ENCODE peak calls at places on chromosomes 1 and 21, in six cellular contexts. One of them, this sample, is unnamed.

GRCh38 chr1:11069233-11069950 is 9.6 kb upstream of the SRM start:
- DNase-seq in brain microvascular endothelial cell: no peak
- DNase-seq in CD4-positive, alpha-beta T cell: no peak
- DNase-seq in SJSA1: no peak
- DNase-seq in right cardiac atrium: no peak
- DNase-seq in CD8-positive, alpha-beta memory T cell: no peak
- DNase-seq in this sample: no peak

GRCh38 chr21:30057108-30057507 is 109.5 kb downstream of the CLDN17 start:
- DNase-seq in brain microvascular endothelial cell: no peak
- DNase-seq in CD4-positive, alpha-beta T cell: no peak
- DNase-seq in SJSA1: no peak
- DNase-seq in right cardiac atrium: no peak
- DNase-seq in CD8-positive, alpha-beta memory T cell: no peak
- DNase-seq in this sample: no peak

GRCh38 chr21:26495283-26495849 is 77.7 kb downstream of the CYYR1 start:
- DNase-seq in brain microvascular endothelial cell: no peak
- DNase-seq in CD4-positive, alpha-beta T cell: no peak
- DNase-seq in SJSA1: no peak
- DNase-seq in right cardiac atrium: no peak
- DNase-seq in CD8-positive, alpha-beta memory T cell: no peak
- DNase-seq in this sample: no peak

GRCh38 chr1:144551107-144551542 is 41.6 kb upstream of the PPIAL4F start:
- DNase-seq in brain microvascular endothelial cell: no peak
- DNase-seq in CD4-positive, alpha-beta T cell: peak; percentile 9
- DNase-seq in SJSA1: no peak
- DNase-seq in right cardiac atrium: no peak
- DNase-seq in CD8-positive, alpha-beta memory T cell: no peak
- DNase-seq in this sample: no peak

GRCh38 chr1:207797229-207797973 is 45.5 kb downstream of the CD46 start:
- DNase-seq in brain microvascular endothelial cell: peak; percentile 95
- DNase-seq in CD4-positive, alpha-beta T cell: peak; percentile 71
- DNase-seq in SJSA1: peak; percentile 65
- DNase-seq in right cardiac atrium: peak; percentile 93
- DNase-seq in CD8-positive, alpha-beta memory T cell: peak; percentile 53
- DNase-seq in this sample: peak; percentile 90

GRCh38 chr1:66495490-66495889 is 38.5 kb upstream of the SGIP1 start:
- DNase-seq in brain microvascular endothelial cell: no peak
- DNase-seq in CD4-positive, alpha-beta T cell: no peak
- DNase-seq in SJSA1: no peak
- DNase-seq in right cardiac atrium: no peak
- DNase-seq in CD8-positive, alpha-beta memory T cell: no peak
- DNase-seq in this sample: peak; percentile 85

GRCh38 chr1:151370211-151370911 is 2.1 kb downstream of the SELENBP1 start:
- DNase-seq in brain microvascular endothelial cell: no peak
- DNase-seq in CD4-positive, alpha-beta T cell: no peak
- DNase-seq in SJSA1: no peak
- DNase-seq in right cardiac atrium: peak; percentile 89
- DNase-seq in CD8-positive, alpha-beta memory T cell: no peak
- DNase-seq in this sample: no peak

GRCh38 chr1:231828182-231828920 is 201.8 kb downstream of the DISC1 start:
- DNase-seq in brain microvascular endothelial cell: peak; percentile 95
- DNase-seq in CD4-positive, alpha-beta T cell: no peak
- DNase-seq in SJSA1: peak; percentile 86
- DNase-seq in right cardiac atrium: no peak
- DNase-seq in CD8-positive, alpha-beta memory T cell: no peak
- DNase-seq in this sample: peak; percentile 95

GRCh38 chr1:14809186-14809981 is 210.9 kb downstream of the KAZN start:
- DNase-seq in brain microvascular endothelial cell: no peak
- DNase-seq in CD4-positive, alpha-beta T cell: no peak
- DNase-seq in SJSA1: peak; percentile 53
- DNase-seq in right cardiac atrium: no peak
- DNase-seq in CD8-positive, alpha-beta memory T cell: no peak
- DNase-seq in this sample: no peak

GRCh38 chr1:44884746-44885145 is 41.7 kb upstream of the PTCH2 start:
- DNase-seq in brain microvascular endothelial cell: no peak
- DNase-seq in CD4-positive, alpha-beta T cell: no peak
- DNase-seq in SJSA1: no peak
- DNase-seq in right cardiac atrium: peak; percentile 75
- DNase-seq in CD8-positive, alpha-beta memory T cell: no peak
- DNase-seq in this sample: no peak

GRCh38 chr1:236073307-236073897 is 8.5 kb upstream of the NID1 start:
- DNase-seq in brain microvascular endothelial cell: no peak
- DNase-seq in CD4-positive, alpha-beta T cell: no peak
- DNase-seq in SJSA1: no peak
- DNase-seq in right cardiac atrium: no peak
- DNase-seq in CD8-positive, alpha-beta memory T cell: no peak
- DNase-seq in this sample: no peak

GRCh38 chr1:6414881-6415280 is 4.8 kb downstream of the HES2 start:
- DNase-seq in brain microvascular endothelial cell: no peak
- DNase-seq in CD4-positive, alpha-beta T cell: no peak
- DNase-seq in SJSA1: no peak
- DNase-seq in right cardiac atrium: no peak
- DNase-seq in CD8-positive, alpha-beta memory T cell: no peak
- DNase-seq in this sample: no peak

GRCh38 chr1:178867670-178868069 is 3.2 kb downstream of the ANGPTL1 start:
- DNase-seq in brain microvascular endothelial cell: no peak
- DNase-seq in CD4-positive, alpha-beta T cell: no peak
- DNase-seq in SJSA1: peak; percentile 47
- DNase-seq in right cardiac atrium: no peak
- DNase-seq in CD8-positive, alpha-beta memory T cell: no peak
- DNase-seq in this sample: peak; percentile 52

GRCh38 chr1:170001266-170001665 is 73.2 kb downstream of the KIFAP3 start:
- DNase-seq in brain microvascular endothelial cell: no peak
- DNase-seq in CD4-positive, alpha-beta T cell: no peak
- DNase-seq in SJSA1: no peak
- DNase-seq in right cardiac atrium: no peak
- DNase-seq in CD8-positive, alpha-beta memory T cell: no peak
- DNase-seq in this sample: peak; percentile 16

GRCh38 chr1:7218210-7218832 is 433.1 kb downstream of the CAMTA1 start:
- DNase-seq in brain microvascular endothelial cell: peak; percentile 48
- DNase-seq in CD4-positive, alpha-beta T cell: no peak
- DNase-seq in SJSA1: peak; percentile 19
- DNase-seq in right cardiac atrium: no peak
- DNase-seq in CD8-positive, alpha-beta memory T cell: no peak
- DNase-seq in this sample: peak; percentile 57

GRCh38 chr1:41073971-41074370 is 52.4 kb upstream of the SLFNL1 start:
- DNase-seq in brain microvascular endothelial cell: peak; percentile 31
- DNase-seq in CD4-positive, alpha-beta T cell: no peak
- DNase-seq in SJSA1: no peak
- DNase-seq in right cardiac atrium: no peak
- DNase-seq in CD8-positive, alpha-beta memory T cell: no peak
- DNase-seq in this sample: peak; percentile 84

GRCh38 chr1:27487927-27488522 is 1.9 kb downstream of the WASF2 start:
- DNase-seq in brain microvascular endothelial cell: no peak
- DNase-seq in CD4-positive, alpha-beta T cell: no peak
- DNase-seq in SJSA1: no peak
- DNase-seq in right cardiac atrium: no peak
- DNase-seq in CD8-positive, alpha-beta memory T cell: no peak
- DNase-seq in this sample: peak; percentile 36

GRCh38 chr1:203153989-203154821 is 21.4 kb downstream of the MYBPH start:
- DNase-seq in brain microvascular endothelial cell: peak; percentile 6
- DNase-seq in CD4-positive, alpha-beta T cell: no peak
- DNase-seq in SJSA1: no peak
- DNase-seq in right cardiac atrium: no peak
- DNase-seq in CD8-positive, alpha-beta memory T cell: no peak
- DNase-seq in this sample: peak; percentile 87

GRCh38 chr1:110726755-110727154 is 52.0 kb upstream of the KCNA3 start:
- DNase-seq in brain microvascular endothelial cell: no peak
- DNase-seq in CD4-positive, alpha-beta T cell: no peak
- DNase-seq in SJSA1: no peak
- DNase-seq in right cardiac atrium: no peak
- DNase-seq in CD8-positive, alpha-beta memory T cell: no peak
- DNase-seq in this sample: no peak

GRCh38 chr21:16194851-16195251 is 465.1 kb downstream of the USP25 start:
- DNase-seq in brain microvascular endothelial cell: peak; percentile 43
- DNase-seq in CD4-positive, alpha-beta T cell: no peak
- DNase-seq in SJSA1: peak; percentile 19
- DNase-seq in right cardiac atrium: peak; percentile 44
- DNase-seq in CD8-positive, alpha-beta memory T cell: no peak
- DNase-seq in this sample: peak; percentile 45

GRCh38 chr1:150548632-150549495 is at the start of gene ADAMTSL4:
- DNase-seq in brain microvascular endothelial cell: peak; percentile 48
- DNase-seq in CD4-positive, alpha-beta T cell: no peak
- DNase-seq in SJSA1: peak; percentile 80
- DNase-seq in right cardiac atrium: peak; percentile 89
- DNase-seq in CD8-positive, alpha-beta memory T cell: no peak
- DNase-seq in this sample: peak; percentile 90

GRCh38 chr1:212987702-212988322 is 27.9 kb downstream of the ANGEL2 start:
- DNase-seq in brain microvascular endothelial cell: no peak
- DNase-seq in CD4-positive, alpha-beta T cell: no peak
- DNase-seq in SJSA1: no peak
- DNase-seq in right cardiac atrium: no peak
- DNase-seq in CD8-positive, alpha-beta memory T cell: no peak
- DNase-seq in this sample: peak; percentile 72

GRCh38 chr1:66175107-66175506 is 358.8 kb upstream of the SGIP1 start:
- DNase-seq in brain microvascular endothelial cell: no peak
- DNase-seq in CD4-positive, alpha-beta T cell: no peak
- DNase-seq in SJSA1: no peak
- DNase-seq in right cardiac atrium: no peak
- DNase-seq in CD8-positive, alpha-beta memory T cell: no peak
- DNase-seq in this sample: no peak

GRCh38 chr21:34813266-34813886 is 144.6 kb downstream of the CLIC6 start:
- DNase-seq in brain microvascular endothelial cell: peak; percentile 72
- DNase-seq in CD4-positive, alpha-beta T cell: no peak
- DNase-seq in SJSA1: peak; percentile 50
- DNase-seq in right cardiac atrium: no peak
- DNase-seq in CD8-positive, alpha-beta memory T cell: no peak
- DNase-seq in this sample: peak; percentile 78

GRCh38 chr1:67850611-67851075 is 17.4 kb upstream of the GNG12 start:
- DNase-seq in brain microvascular endothelial cell: peak; percentile 91
- DNase-seq in CD4-positive, alpha-beta T cell: no peak
- DNase-seq in SJSA1: peak; percentile 86
- DNase-seq in right cardiac atrium: peak; percentile 90
- DNase-seq in CD8-positive, alpha-beta memory T cell: no peak
- DNase-seq in this sample: peak; percentile 92

GRCh38 chr1:97920275-97920831 is 481 bp downstream of the DPYD start:
- DNase-seq in brain microvascular endothelial cell: no peak
- DNase-seq in CD4-positive, alpha-beta T cell: no peak
- DNase-seq in SJSA1: peak; percentile 72
- DNase-seq in right cardiac atrium: no peak
- DNase-seq in CD8-positive, alpha-beta memory T cell: no peak
- DNase-seq in this sample: peak; percentile 67

GRCh38 chr1:44786138-44786840 is 1.7 kb downstream of the BEST4 start:
- DNase-seq in brain microvascular endothelial cell: peak; percentile 66
- DNase-seq in CD4-positive, alpha-beta T cell: peak; percentile 76
- DNase-seq in SJSA1: peak; percentile 30
- DNase-seq in right cardiac atrium: peak; percentile 84
- DNase-seq in CD8-positive, alpha-beta memory T cell: peak; percentile 76
- DNase-seq in this sample: peak; percentile 79

GRCh38 chr1:51203121-51203873 is 32.8 kb upstream of the RNF11 start:
- DNase-seq in brain microvascular endothelial cell: no peak
- DNase-seq in CD4-positive, alpha-beta T cell: no peak
- DNase-seq in SJSA1: no peak
- DNase-seq in right cardiac atrium: no peak
- DNase-seq in CD8-positive, alpha-beta memory T cell: no peak
- DNase-seq in this sample: no peak

GRCh38 chr1:47906009-47906432 is 91.2 kb downstream of the TRABD2B start:
- DNase-seq in brain microvascular endothelial cell: peak; percentile 42
- DNase-seq in CD4-positive, alpha-beta T cell: no peak
- DNase-seq in SJSA1: peak; percentile 33
- DNase-seq in right cardiac atrium: no peak
- DNase-seq in CD8-positive, alpha-beta memory T cell: no peak
- DNase-seq in this sample: peak; percentile 14

GRCh38 chr1:201457508-201457960 is 11.5 kb downstream of the PHLDA3 start:
- DNase-seq in brain microvascular endothelial cell: no peak
- DNase-seq in CD4-positive, alpha-beta T cell: no peak
- DNase-seq in SJSA1: no peak
- DNase-seq in right cardiac atrium: no peak
- DNase-seq in CD8-positive, alpha-beta memory T cell: no peak
- DNase-seq in this sample: peak; percentile 71

GRCh38 chr1:94316836-94317789 is 79.7 kb upstream of the ARHGAP29 start:
- DNase-seq in brain microvascular endothelial cell: no peak
- DNase-seq in CD4-positive, alpha-beta T cell: no peak
- DNase-seq in SJSA1: peak; percentile 43
- DNase-seq in right cardiac atrium: peak; percentile 43
- DNase-seq in CD8-positive, alpha-beta memory T cell: no peak
- DNase-seq in this sample: peak; percentile 64

GRCh38 chr1:154407866-154408777 is 3.0 kb downstream of the IL6R start:
- DNase-seq in brain microvascular endothelial cell: no peak
- DNase-seq in CD4-positive, alpha-beta T cell: no peak
- DNase-seq in SJSA1: peak; percentile 26
- DNase-seq in right cardiac atrium: no peak
- DNase-seq in CD8-positive, alpha-beta memory T cell: no peak
- DNase-seq in this sample: peak; percentile 34

GRCh38 chr1:215473943-215474342 is 93.2 kb upstream of the KCTD3 start:
- DNase-seq in brain microvascular endothelial cell: no peak
- DNase-seq in CD4-positive, alpha-beta T cell: no peak
- DNase-seq in SJSA1: no peak
- DNase-seq in right cardiac atrium: no peak
- DNase-seq in CD8-positive, alpha-beta memory T cell: no peak
- DNase-seq in this sample: peak; percentile 80

GRCh38 chr1:90474158-90474557 is 242.9 kb downstream of the BARHL2 start:
- DNase-seq in brain microvascular endothelial cell: no peak
- DNase-seq in CD4-positive, alpha-beta T cell: no peak
- DNase-seq in SJSA1: no peak
- DNase-seq in right cardiac atrium: no peak
- DNase-seq in CD8-positive, alpha-beta memory T cell: no peak
- DNase-seq in this sample: no peak

GRCh38 chr1:231990388-231990787 is 363.8 kb downstream of the DISC1 start:
- DNase-seq in brain microvascular endothelial cell: no peak
- DNase-seq in CD4-positive, alpha-beta T cell: no peak
- DNase-seq in SJSA1: no peak
- DNase-seq in right cardiac atrium: peak; percentile 60
- DNase-seq in CD8-positive, alpha-beta memory T cell: no peak
- DNase-seq in this sample: peak; percentile 6

GRCh38 chr1:233615571-233615970 is 1.7 kb downstream of the KCNK1 start:
- DNase-seq in brain microvascular endothelial cell: no peak
- DNase-seq in CD4-positive, alpha-beta T cell: no peak
- DNase-seq in SJSA1: no peak
- DNase-seq in right cardiac atrium: no peak
- DNase-seq in CD8-positive, alpha-beta memory T cell: no peak
- DNase-seq in this sample: no peak
- H3K27ac ChIP-seq in brain microvascular endothelial cell: no peak overlapping the region
- H3K27ac ChIP-seq in CD4-positive, alpha-beta T cell: no peak overlapping the region
- H3K27ac ChIP-seq in SJSA1: no peak overlapping the region
- H3K27ac ChIP-seq in right cardiac atrium: no peak overlapping the region
- H3K27ac ChIP-seq in CD8-positive, alpha-beta memory T cell: no peak overlapping the region
- H3K27ac ChIP-seq in this sample: no peak overlapping the region

GRCh38 chr1:228903573-228904122 is 168.4 kb downstream of the RHOU start:
- DNase-seq in brain microvascular endothelial cell: peak; percentile 14
- DNase-seq in CD4-positive, alpha-beta T cell: no peak
- DNase-seq in SJSA1: no peak
- DNase-seq in right cardiac atrium: no peak
- DNase-seq in CD8-positive, alpha-beta memory T cell: no peak
- DNase-seq in this sample: peak; percentile 20
- H3K27ac ChIP-seq in brain microvascular endothelial cell: no peak overlapping the region
- H3K27ac ChIP-seq in CD4-positive, alpha-beta T cell: no peak overlapping the region
- H3K27ac ChIP-seq in SJSA1: no peak overlapping the region
- H3K27ac ChIP-seq in right cardiac atrium: peak overlapping the region; percentile 31
- H3K27ac ChIP-seq in CD8-positive, alpha-beta memory T cell: no peak overlapping the region
- H3K27ac ChIP-seq in this sample: peak overlapping the region; percentile 14

GRCh38 chr1:37944091-37944763 is 2.6 kb downstream of the INPP5B start:
- DNase-seq in brain microvascular endothelial cell: peak; percentile 56
- DNase-seq in CD4-positive, alpha-beta T cell: no peak
- DNase-seq in SJSA1: no peak
- DNase-seq in right cardiac atrium: no peak
- DNase-seq in CD8-positive, alpha-beta memory T cell: no peak
- DNase-seq in this sample: peak; percentile 57
- H3K27ac ChIP-seq in brain microvascular endothelial cell: peak overlapping the region; percentile 38
- H3K27ac ChIP-seq in CD4-positive, alpha-beta T cell: no peak overlapping the region
- H3K27ac ChIP-seq in SJSA1: no peak overlapping the region
- H3K27ac ChIP-seq in right cardiac atrium: no peak overlapping the region
- H3K27ac ChIP-seq in CD8-positive, alpha-beta memory T cell: no peak overlapping the region
- H3K27ac ChIP-seq in this sample: no peak overlapping the region

GRCh38 chr1:86845514-86845913 is 68.4 kb downstream of the SELENOF start:
- DNase-seq in brain microvascular endothelial cell: no peak
- DNase-seq in CD4-positive, alpha-beta T cell: no peak
- DNase-seq in SJSA1: no peak
- DNase-seq in right cardiac atrium: no peak
- DNase-seq in CD8-positive, alpha-beta memory T cell: no peak
- DNase-seq in this sample: no peak
- H3K27ac ChIP-seq in brain microvascular endothelial cell: no peak overlapping the region
- H3K27ac ChIP-seq in CD4-positive, alpha-beta T cell: no peak overlapping the region
- H3K27ac ChIP-seq in SJSA1: no peak overlapping the region
- H3K27ac ChIP-seq in right cardiac atrium: no peak overlapping the region
- H3K27ac ChIP-seq in CD8-positive, alpha-beta memory T cell: no peak overlapping the region
- H3K27ac ChIP-seq in this sample: no peak overlapping the region

This sample was measured in GM23248.